ENCODE peak calls at places on chromosomes 6 and 20, in four cellular contexts. K, A, C and F are unnamed samples.

GRCh38 chr6:186221-186965 is 105.9 kb upstream of the DUSP22 start:
- DNase-seq in A (peak), K (no peak), C (no peak), F (no peak)

GRCh38 chr6:13412639-13413465 is 74.5 kb downstream of the GFOD1 start:
- DNase-seq in C (no peak), A (no peak), K (no peak), F (no peak)

GRCh38 chr6:6003334-6004146 is 3.2 kb downstream of the NRN1 start:
- DNase-seq in A (no peak), C (no peak), K (no peak), F (peak)

GRCh38 chr6:37514377-37514776 is 14.7 kb upstream of the CCDC167 start:
- DNase-seq in A (no peak), C (no peak), K (no peak), F (no peak)

GRCh38 chr6:44307217-44307616 is 5.9 kb downstream of the AARS2 start:
- DNase-seq in C (no peak), A (no peak), K (no peak), F (no peak)

GRCh38 chr20:62069741-62070216 is 4.1 kb upstream of the TAF4 start:
- DNase-seq in K (no peak), C (no peak), A (peak), F (no peak)

GRCh38 chr20:44601801-44602204 is 19.4 kb downstream of the PKIG start:
- DNase-seq in A (peak), C (no peak), K (no peak), F (peak)

GRCh38 chr6:7101290-7101689 is 6.5 kb upstream of the RREB1 start:
- DNase-seq in K (no peak), A (no peak), C (no peak), F (no peak)

GRCh38 chr20:25622450-25623224 is 1.2 kb downstream of the NANP start:
- DNase-seq in A (no peak), C (no peak), K (peak), F (no peak)

GRCh38 chr6:84197708-84198107 is 29.7 kb downstream of the CEP162 start:
- DNase-seq in C (no peak), A (no peak), K (no peak), F (no peak)

GRCh38 chr20:31845300-31845863 is at the start of gene FOXS1:
- DNase-seq in K (no peak), C (no peak), A (peak), F (no peak)

GRCh38 chr6:149755300-149756260 is 6.0 kb downstream of the PCMT1 start:
- DNase-seq in K (no peak), C (no peak), A (no peak), F (no peak)

GRCh38 chr20:25191689-25192088 is 3.8 kb upstream of the ENTPD6 start:
- DNase-seq in C (no peak), A (peak), K (no peak), F (no peak)

GRCh38 chr6:170281331-170282292 is 9.3 kb downstream of the DLL1 start:
- DNase-seq in K (no peak), A (no peak), C (no peak), F (peak)

GRCh38 chr20:58702859-58703648 is 10.5 kb downstream of the NPEPL1 start:
- DNase-seq in C (no peak), A (no peak), K (no peak), F (no peak)

GRCh38 chr20:47464380-47465101 is 37.1 kb upstream of the NCOA3 start:
- DNase-seq in K (no peak), A (peak), C (peak), F (peak)

GRCh38 chr6:148851683-148852556 is 105.1 kb downstream of the UST start:
- DNase-seq in K (no peak), C (no peak), A (no peak), F (no peak)

GRCh38 chr20:56690531-56691175 is 61.5 kb downstream of the TFAP2C start:
- DNase-seq in A (no peak), C (peak), K (no peak), F (no peak)

GRCh38 chr20:63941282-63942060 is 14.7 kb downstream of the UCKL1 start:
- DNase-seq in C (no peak), K (peak), A (peak), F (peak)

GRCh38 chr6:124795879-124796838 is 166.1 kb upstream of the RNF217 start:
- DNase-seq in A (peak), C (peak), K (no peak), F (no peak)

GRCh38 chr20:1720226-1720625 is 62.6 kb upstream of the SIRPG start:
- DNase-seq in C (no peak), A (no peak), K (no peak), F (no peak)

GRCh38 chr6:52538921-52539354 is 37.9 kb downstream of the TRAM2 start:
- DNase-seq in C (no peak), K (no peak), A (no peak), F (no peak)

GRCh38 chr6:42777126-42777822 is 4.6 kb upstream of the BICRAL start:
- DNase-seq in K (no peak), A (peak), C (no peak), F (no peak)

GRCh38 chr20:49948809-49949507 is 12.8 kb downstream of the RNF114 start:
- DNase-seq in A (peak), K (no peak), C (no peak), F (no peak)

GRCh38 chr6:19024737-19025136 is 637.6 kb downstream of the RNF144B start:
- DNase-seq in K (no peak), A (peak), C (peak), F (no peak)

GRCh38 chr6:29216528-29216927 is 45.8 kb downstream of the OR2J2 start:
- DNase-seq in K (no peak), A (no peak), C (no peak), F (no peak)

GRCh38 chr6:72530152-72530551 is 91.7 kb upstream of the KCNQ5 start:
- DNase-seq in K (no peak), C (no peak), A (no peak), F (no peak)

GRCh38 chr6:147676896-147677295 is 168.4 kb downstream of the SAMD5 start:
- DNase-seq in A (no peak), K (no peak), C (no peak), F (no peak)

GRCh38 chr20:56841346-56841908 is 212.3 kb downstream of the TFAP2C start:
- DNase-seq in C (no peak), A (no peak), K (no peak), F (no peak)